ENCODE peak calls at places on chromosomes 3 and 15, in nine cellular contexts. O is progenitor cell of endocrine pancreas, K is breast epithelium, N is WERI-Rb-1, T is epithelial cell of esophagus, G is cardiac fibroblast, E is PC-3, V is A549, J is retinal pigment epithelial cell. R is an unnamed sample.

GRCh38 chr3:135896613-135897012 is 68.9 kb upstream of the PPP2R3A start:
- DNase-seq in O (no peak), K (no peak), N (no peak), T (no peak), G (peak), E (peak), V (no peak), J (no peak), R (no peak)

GRCh38 chr3:143820466-143821221 is 27.6 kb downstream of the SLC9A9 start:
- DNase-seq in O (no peak), K (no peak), N (no peak), T (no peak), G (no peak), E (no peak), V (no peak), J (no peak), R (no peak)

GRCh38 chr15:57502116-57502515 is 89.6 kb upstream of the MYZAP start:
- DNase-seq in O (no peak), K (no peak), N (no peak), T (no peak), G (no peak), E (no peak), V (no peak), J (no peak), R (no peak)

GRCh38 chr3:147404800-147405551 is 1.4 kb downstream of the ZIC4 start:
- DNase-seq in O (no peak), K (no peak), N (no peak), T (no peak), G (no peak), E (no peak), V (no peak), J (no peak), R (no peak)

GRCh38 chr15:45454825-45455224 is 67.7 kb downstream of the SLC30A4 start:
- DNase-seq in O (no peak), K (peak), N (no peak), T (peak), G (peak), E (peak), V (peak), J (peak), R (peak)

GRCh38 chr3:192819001-192819569 is 91.7 kb upstream of the FGF12 start:
- DNase-seq in O (no peak), K (no peak), N (no peak), T (peak), G (peak), E (peak), V (peak), J (no peak), R (peak)

GRCh38 chr15:59274126-59274970 is 67.7 kb downstream of the LDHAL6B start:
- DNase-seq in O (no peak), K (no peak), N (no peak), T (peak), G (peak), E (peak), V (no peak), J (no peak), R (peak)

GRCh38 chr3:161049683-161050248 is 55.4 kb downstream of the B3GALNT1 start:
- DNase-seq in O (no peak), K (no peak), N (no peak), T (no peak), G (no peak), E (no peak), V (no peak), J (no peak), R (no peak)

GRCh38 chr15:50261979-50262378 is 3.5 kb downstream of the HDC start:
- DNase-seq in O (no peak), K (no peak), N (no peak), T (no peak), G (no peak), E (no peak), V (no peak), J (no peak), R (no peak)

GRCh38 chr3:28077566-28077965 is 163.9 kb upstream of the CMC1 start:
- DNase-seq in O (no peak), K (no peak), N (peak), T (peak), G (peak), E (peak), V (no peak), J (peak), R (peak)

GRCh38 chr3:177357352-177358084 is 160.2 kb upstream of the TBL1XR1 start:
- DNase-seq in O (no peak), K (no peak), N (no peak), T (peak), G (peak), E (peak), V (peak), J (peak), R (peak)

GRCh38 chr3:184541886-184542562 is 19.6 kb upstream of the EPHB3 start:
- DNase-seq in O (no peak), K (no peak), N (no peak), T (no peak), G (no peak), E (no peak), V (no peak), J (no peak), R (no peak)

GRCh38 chr3:71416868-71417267 is 166.7 kb downstream of the FOXP1 start:
- DNase-seq in O (no peak), K (no peak), N (no peak), T (no peak), G (no peak), E (peak), V (no peak), J (no peak), R (peak)

GRCh38 chr15:90268415-90268814 is 2.9 kb downstream of the NGRN start:
- DNase-seq in O (no peak), K (no peak), N (no peak), T (no peak), G (no peak), E (peak), V (no peak), J (no peak), R (no peak)

GRCh38 chr15:69035205-69035917 is 20.9 kb downstream of the NOX5 start:
- DNase-seq in O (no peak), K (peak), N (peak), T (peak), G (peak), E (peak), V (peak), J (no peak), R (peak)

GRCh38 chr15:68234060-68234459 is 4.5 kb upstream of the CLN6 start:
- DNase-seq in O (no peak), K (no peak), N (no peak), T (no peak), G (no peak), E (no peak), V (no peak), J (no peak), R (no peak)

GRCh38 chr3:43856761-43857160 is 166.0 kb downstream of the ABHD5 start:
- DNase-seq in O (no peak), K (no peak), N (no peak), T (no peak), G (no peak), E (no peak), V (no peak), J (no peak), R (no peak)

GRCh38 chr3:52483577-52484495 is 11.3 kb upstream of the STAB1 start:
- DNase-seq in O (no peak), K (peak), N (no peak), T (peak), G (no peak), E (no peak), V (no peak), J (no peak), R (no peak)

GRCh38 chr3:98812851-98813374 is 49.8 kb downstream of the ST3GAL6 start:
- DNase-seq in O (no peak), K (no peak), N (no peak), T (peak), G (peak), E (peak), V (peak), J (no peak), R (peak)

GRCh38 chr3:133931084-133931483 is 35.4 kb upstream of the RAB6B start:
- DNase-seq in O (no peak), K (no peak), N (no peak), T (no peak), G (no peak), E (no peak), V (no peak), J (no peak), R (no peak)

GRCh38 chr15:70192041-70192440 is 94.3 kb upstream of the TLE3 start:
- DNase-seq in O (no peak), K (no peak), N (peak), T (no peak), G (no peak), E (no peak), V (no peak), J (no peak), R (no peak)

GRCh38 chr15:34501131-34501530 is 63.5 kb upstream of the GOLGA8A start:
- DNase-seq in O (no peak), K (no peak), N (no peak), T (no peak), G (peak), E (no peak), V (no peak), J (no peak), R (no peak)

GRCh38 chr3:16999871-17000270 is 115.1 kb downstream of the PLCL2 start:
- DNase-seq in O (no peak), K (no peak), N (no peak), T (no peak), G (no peak), E (no peak), V (no peak), J (no peak), R (no peak)

GRCh38 chr3:9248232-9249191 is 934 bp downstream of the SRGAP3 start:
- DNase-seq in O (no peak), K (peak), N (peak), T (peak), G (no peak), E (peak), V (no peak), J (no peak), R (peak)

GRCh38 chr3:62003833-62004232 is 369.5 kb downstream of the FEZF2 start:
- DNase-seq in O (no peak), K (no peak), N (no peak), T (no peak), G (no peak), E (no peak), V (no peak), J (no peak), R (no peak)

GRCh38 chr3:13620776-13621365 is 71.9 kb downstream of the FBLN2 start:
- DNase-seq in O (no peak), K (no peak), N (no peak), T (no peak), G (no peak), E (no peak), V (no peak), J (no peak), R (no peak)

GRCh38 chr3:141877911-141878310 is 1.5 kb downstream of the ATP1B3 start:
- DNase-seq in O (no peak), K (no peak), N (no peak), T (peak), G (peak), E (peak), V (peak), J (no peak), R (peak)

GRCh38 chr3:101720851-101721649 is 3.4 kb upstream of the CEP97 start:
- DNase-seq in O (no peak), K (no peak), N (no peak), T (peak), G (peak), E (no peak), V (no peak), J (no peak), R (peak)

GRCh38 chr15:90364251-90364650 is 12.2 kb downstream of the ZNF774 start:
- DNase-seq in O (no peak), K (no peak), N (no peak), T (peak), G (peak), E (peak), V (no peak), J (peak), R (peak)

GRCh38 chr3:180871901-180872300 is 40.6 kb upstream of the FXR1 start:
- DNase-seq in O (no peak), K (no peak), N (no peak), T (peak), G (peak), E (no peak), V (no peak), J (no peak), R (peak)

DNA sequence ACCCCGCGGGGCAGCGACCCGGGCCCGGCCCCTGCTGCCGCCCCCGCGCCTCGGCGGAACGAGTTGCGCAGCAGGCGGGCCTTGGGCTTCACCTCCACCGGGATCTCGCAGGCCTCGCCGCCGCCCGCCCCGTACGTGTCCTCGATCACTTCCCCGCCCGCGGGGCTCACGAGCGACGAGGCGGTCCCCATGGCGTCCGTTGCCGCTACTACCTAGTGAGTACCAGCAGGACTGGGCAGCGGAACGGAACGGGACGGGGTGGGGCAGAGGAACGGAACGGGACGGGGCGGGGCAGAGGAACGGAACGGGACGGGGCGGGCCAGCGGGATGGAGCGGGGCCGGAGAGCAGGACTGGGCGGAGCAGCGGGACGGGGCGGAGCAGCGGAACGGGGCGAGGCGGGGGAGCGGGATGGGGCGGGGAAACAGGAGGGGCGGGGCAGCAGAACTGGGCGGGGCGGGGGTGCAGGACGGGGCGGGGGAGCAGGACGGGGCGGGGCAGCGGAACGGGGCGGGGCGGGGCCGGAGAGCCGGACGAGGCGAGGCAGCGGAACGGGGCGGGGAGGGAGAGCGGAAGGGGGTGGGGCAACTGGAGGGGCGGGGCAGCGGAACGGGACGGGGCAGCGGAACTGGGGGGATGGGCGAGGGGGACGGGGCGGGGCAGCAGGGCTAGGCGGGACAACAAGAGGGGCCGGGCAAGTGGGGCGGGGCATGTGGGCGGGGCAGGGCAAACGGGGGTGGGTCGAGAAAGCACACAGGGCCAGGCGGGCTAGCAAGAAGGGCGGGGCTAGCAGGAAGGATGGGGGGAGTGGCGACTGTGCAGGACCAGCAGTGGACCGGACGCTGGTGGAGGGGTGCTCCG is at the start of gene NPHP3:
- DNase-seq in O (peak), K (peak), N (peak), T (peak), G (peak), E (peak), V (peak), J (peak), R (peak)
- TF ChIP-seq CTCF in O (peak), K (no peak), N (no peak), T (no peak), G (no peak), E (no peak), V (no peak), J (no peak), R (no peak)

GRCh38 chr3:3998140-3998977 is 199.1 kb downstream of the LRRN1 start:
- DNase-seq in O (no peak), K (no peak), N (peak), T (peak), G (peak), E (peak), V (no peak), J (no peak), R (peak)
- TF ChIP-seq CTCF in O (peak), K (no peak), N (peak), T (peak), G (no peak), E (peak), V (peak), J (peak), R (peak)

DNA sequence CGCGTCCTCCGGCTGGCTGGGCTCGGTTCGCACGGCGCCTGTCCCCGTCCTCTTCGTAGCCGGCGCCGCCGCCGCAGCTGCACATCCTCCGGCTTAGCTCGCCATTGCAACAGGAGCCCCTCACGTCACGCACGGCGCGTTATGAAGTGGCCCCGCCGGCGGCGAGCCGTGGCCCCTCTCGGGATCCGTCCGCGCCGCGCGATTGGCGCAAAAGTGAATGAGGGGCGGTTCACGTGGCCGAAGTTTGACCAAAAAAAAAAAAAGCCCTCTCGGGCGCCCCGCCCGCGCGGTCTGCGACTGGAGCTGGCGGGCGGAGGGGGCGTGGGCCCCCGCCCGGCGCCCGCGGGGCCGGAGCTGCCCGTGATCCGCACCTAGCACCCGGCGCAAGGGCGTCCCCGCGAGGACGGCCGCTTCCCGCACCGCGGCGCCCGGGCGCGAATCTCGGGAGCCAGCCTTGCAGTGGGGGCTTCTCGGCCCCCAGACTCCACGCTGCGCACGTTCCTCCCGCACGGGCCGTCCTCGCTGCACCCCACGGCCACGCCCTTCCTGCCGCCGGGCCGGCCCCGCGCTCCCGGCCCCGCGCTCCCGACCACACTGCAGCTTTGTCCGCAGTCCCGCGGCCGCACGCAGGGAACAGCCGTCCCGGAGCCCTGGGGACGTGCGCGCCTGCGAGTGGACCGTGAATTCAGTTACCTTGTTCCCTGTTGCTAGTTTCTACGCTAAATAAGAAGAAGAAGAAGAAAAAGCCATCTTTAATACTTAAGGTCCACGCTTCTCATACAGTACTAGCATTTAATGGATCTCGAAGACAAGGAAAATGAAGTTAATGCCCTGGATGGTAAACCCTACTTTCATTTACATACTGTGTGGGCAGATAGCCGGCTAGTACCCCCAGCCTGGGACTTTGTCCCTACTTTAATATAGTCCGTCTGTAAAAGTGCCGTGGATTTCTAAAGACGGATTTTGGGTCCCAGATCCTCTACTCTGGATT is at the start of gene CHSY1:
- DNase-seq in O (peak), K (peak), N (peak), T (peak), G (peak), E (peak), V (peak), J (peak), R (peak)
- TF ChIP-seq CTCF in O (no peak), K (no peak), N (peak), T (no peak), G (no peak), E (peak), V (peak), J (no peak), R (peak)

GRCh38 chr3:81339040-81339845 is 422.2 kb downstream of the GBE1 start:
- DNase-seq in O (no peak), K (no peak), N (no peak), T (peak), G (peak), E (peak), V (peak), J (no peak), R (peak)
- TF ChIP-seq CTCF in O (peak), K (no peak), N (peak), T (peak), G (peak), E (peak), V (peak), J (peak), R (peak)

DNA sequence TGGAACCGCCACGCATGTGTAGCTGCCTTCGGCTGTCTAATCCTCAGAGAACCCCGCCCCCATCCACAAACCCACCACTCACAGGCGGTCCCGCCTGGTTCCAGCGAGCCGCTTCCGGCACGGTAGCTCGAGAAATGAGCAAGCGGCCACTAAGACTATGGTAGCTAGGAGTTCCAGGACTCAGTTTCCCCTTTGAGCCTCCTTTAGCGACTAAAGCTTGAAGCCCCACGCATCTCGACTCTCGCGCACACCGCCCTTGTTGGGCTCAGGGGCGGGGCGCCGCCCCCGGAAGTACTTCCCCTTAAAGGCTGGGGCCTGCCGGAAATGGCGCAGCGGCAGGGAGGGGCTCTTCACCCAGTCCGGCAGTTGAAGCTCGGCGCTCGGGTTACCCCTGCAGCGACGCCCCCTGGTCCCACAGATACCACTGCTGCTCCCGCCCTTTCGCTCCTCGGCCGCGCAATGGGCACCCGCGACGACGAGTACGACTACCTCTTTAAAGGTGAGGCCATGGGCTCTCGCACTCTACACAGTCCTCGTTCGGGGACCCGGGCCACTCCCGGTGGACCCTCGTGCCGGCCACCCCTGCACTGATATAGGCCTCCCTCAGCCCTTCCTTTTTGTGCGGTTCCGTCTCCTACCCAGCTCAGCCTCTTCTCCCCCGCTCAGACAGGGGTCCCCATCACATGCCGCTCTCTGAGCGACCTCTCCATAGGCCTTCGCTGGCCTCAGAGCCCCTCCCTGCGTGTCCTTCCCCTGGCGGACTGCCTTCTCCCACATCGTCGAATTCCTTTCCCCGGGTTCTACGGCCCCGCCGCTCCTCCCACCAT is at the start of gene RAB11A:
- DNase-seq in O (peak), K (peak), N (peak), T (peak), G (peak), E (peak), V (peak), J (peak), R (peak)
- TF ChIP-seq CTCF in O (peak), K (peak), N (peak), T (peak), G (peak), E (no peak), V (peak), J (peak), R (peak)